ENCODE peak calls at places on chromosomes 6 and 20, in six cellular contexts. F is GOT3; C is mesothelial cell of epicardium; V is stimulated activated naive CD8-positive, alpha-beta T cell treated with anti-CD3 and anti-CD28 coated beads, Interleukin-15, Interleukin-2, amounts not matched to agents 100 U/mL and 50 U/mL, for 24 hours; I is neural progenitor cell; R is amygdala. P is an unnamed sample.

GRCh38 chr6:141877275-141877983 is 255.3 kb upstream of the GJE1 start:
- DNase-seq in F (no peak), C (no peak), V (no peak), I (no peak), R (no peak), P (no peak)

GRCh38 chr6:170086639-170087420 is 204.0 kb downstream of the DLL1 start:
- DNase-seq in F (no peak), C (no peak), V (no peak), I (no peak), R (no peak), P (no peak)

GRCh38 chr20:51176846-51177245 is 153.9 kb upstream of the KCNG1 start:
- DNase-seq in F (no peak), C (no peak), V (no peak), I (no peak), R (no peak), P (no peak)

GRCh38 chr6:332671-333070 is 40.4 kb downstream of the DUSP22 start:
- DNase-seq in F (no peak), C (no peak), V (no peak), I (no peak), R (no peak), P (no peak)

GRCh38 chr6:160027931-160028330 is 59.0 kb downstream of the IGF2R start:
- DNase-seq in F (no peak), C (no peak), V (no peak), I (no peak), R (no peak), P (no peak)

GRCh38 chr20:19713851-19714716 is 44.0 kb upstream of the RIN2 start:
- DNase-seq in F (no peak), C (no peak), V (no peak), I (no peak), R (no peak), P (no peak)

GRCh38 chr20:57059055-57059617 is 207.3 kb downstream of the BMP7 start:
- DNase-seq in F (no peak), C (no peak), V (no peak), I (no peak), R (no peak), P (no peak)

GRCh38 chr20:9294081-9294480 is 220.3 kb upstream of the LAMP5 start:
- DNase-seq in F (no peak), C (no peak), V (no peak), I (no peak), R (no peak), P (no peak)

GRCh38 chr6:165677091-165677490 is 14.1 kb upstream of the PDE10A start:
- DNase-seq in F (no peak), C (no peak), V (no peak), I (no peak), R (no peak), P (no peak)

GRCh38 chr6:125843593-125843992 is 52.8 kb downstream of the NCOA7 start:
- DNase-seq in F (no peak), C (no peak), V (no peak), I (no peak), R (no peak), P (no peak)

GRCh38 chr20:6848992-6849391 is 81.5 kb downstream of the BMP2 start:
- DNase-seq in F (no peak), C (no peak), V (no peak), I (no peak), R (no peak), P (no peak)

GRCh38 chr20:38200646-38201045 is 35.6 kb upstream of the TGM2 start:
- DNase-seq in F (no peak), C (no peak), V (no peak), I (no peak), R (no peak), P (no peak)

GRCh38 chr6:17869753-17870050 is 117.7 kb downstream of the KIF13A start:
- DNase-seq in F (no peak), C (no peak), V (no peak), I (no peak), R (no peak), P (no peak)

GRCh38 chr6:52087498-52087999 is at the start of gene PKHD1:
- DNase-seq in F (no peak), C (no peak), V (no peak), I (peak), R (no peak), P (no peak)

GRCh38 chr20:36092424-36093024 is 62.0 kb upstream of the EPB41L1 start:
- DNase-seq in F (no peak), C (peak), V (peak), I (peak), R (no peak), P (no peak)

GRCh38 chr20:34880095-34880680 is 3.8 kb downstream of the ACSS2 start:
- DNase-seq in F (no peak), C (no peak), V (no peak), I (no peak), R (no peak), P (no peak)

GRCh38 chr6:46893648-46894047 is 28.1 kb downstream of the ADGRF5 start:
- DNase-seq in F (no peak), C (no peak), V (no peak), I (no peak), R (no peak), P (no peak)

GRCh38 chr6:166304106-166304505 is 4.1 kb downstream of the PRR18 start:
- DNase-seq in F (no peak), C (no peak), V (no peak), I (no peak), R (no peak), P (no peak)

GRCh38 chr20:49181265-49181877 is 6.8 kb downstream of the STAU1 start:
- DNase-seq in F (no peak), C (no peak), V (no peak), I (no peak), R (no peak), P (no peak)

GRCh38 chr20:50258790-50259483 is 68.3 kb downstream of the CEBPB start:
- DNase-seq in F (no peak), C (no peak), V (no peak), I (no peak), R (no peak), P (no peak)

GRCh38 chr6:162014069-162014811 is 713.3 kb downstream of the PRKN start:
- DNase-seq in F (no peak), C (no peak), V (no peak), I (no peak), R (no peak), P (no peak)

GRCh38 chr6:167485186-167485978 is 160.5 kb downstream of the TTLL2 start:
- DNase-seq in F (no peak), C (no peak), V (no peak), I (no peak), R (no peak), P (no peak)

GRCh38 chr6:2363211-2363610 is 117.8 kb upstream of the GMDS start:
- DNase-seq in F (no peak), C (no peak), V (no peak), I (no peak), R (no peak), P (no peak)

GRCh38 chr20:35305682-35306556 is 13.7 kb upstream of the FAM83C start:
- DNase-seq in F (peak), C (no peak), V (peak), I (no peak), R (no peak), P (peak)

GRCh38 chr6:138996524-138996923 is 8.5 kb upstream of the REPS1 start:
- DNase-seq in F (no peak), C (no peak), V (no peak), I (no peak), R (no peak), P (no peak)

GRCh38 chr6:155943635-155944034 is 488.0 kb upstream of the NOX3 start:
- DNase-seq in F (no peak), C (no peak), V (no peak), I (no peak), R (no peak), P (no peak)

GRCh38 chr20:45969712-45970634 is 2.0 kb downstream of the ZNF335 start:
- DNase-seq in F (no peak), C (no peak), V (no peak), I (peak), R (no peak), P (peak)

P was measured in NCI-H446 treated with DMSO at 0.1 percent for 48 hours.